ENCODE peak calls at places on chromosomes 3 and 15, in ten cellular contexts. Z is IMR-90, Q is testis, O is A549, G is body of pancreas, P is HepG2, J is ovary, E is lower leg skin, B is HCT116, U is stomach. I is an unnamed sample.
A peak's percentile ranks its signal among the peaks of the same experiment; 100 is the strongest.

GRCh38 chr3:18223591-18224338 is 201.4 kb downstream of the SATB1 start:
- DNase-seq in Z (no peak), Q (no peak), O (no peak), G (no peak), P (no peak), J (no peak), E (no peak), B (no peak), U (no peak), I (no peak)

GRCh38 chr15:42021593-42021992 is 751 bp upstream of the PLA2G4E start:
- DNase-seq in Z (no peak), Q (no peak), O (no peak), G (no peak), P (no peak), J (no peak), E (peak; percentile 36), B (no peak), U (no peak), I (no peak)

GRCh38 chr15:98226149-98226548 is 265.6 kb downstream of the ARRDC4 start:
- DNase-seq in Z (no peak), Q (no peak), O (no peak), G (no peak), P (no peak), J (no peak), E (no peak), B (no peak), U (no peak), I (no peak)

GRCh38 chr15:82105458-82106205 is 59.8 kb upstream of the MEX3B start:
- DNase-seq in Z (peak; percentile 78), Q (peak; percentile 19), O (no peak), G (peak; percentile 82), P (peak; percentile 5), J (no peak), E (no peak), B (no peak), U (no peak), I (no peak)

GRCh38 chr3:124927454-124928079 is 7.0 kb downstream of the MUC13 start:
- DNase-seq in Z (no peak), Q (no peak), O (no peak), G (no peak), P (no peak), J (no peak), E (no peak), B (no peak), U (no peak), I (no peak)

GRCh38 chr3:184230081-184230602 is 757 bp downstream of the VWA5B2 start:
- DNase-seq in Z (no peak), Q (no peak), O (no peak), G (peak; percentile 63), P (peak; percentile 20), J (no peak), E (no peak), B (no peak), U (peak; percentile 30), I (peak; percentile 58)

GRCh38 chr3:70963412-70963811 is 620.1 kb downstream of the FOXP1 start:
- DNase-seq in Z (no peak), Q (no peak), O (no peak), G (no peak), P (no peak), J (no peak), E (no peak), B (no peak), U (no peak), I (no peak)

GRCh38 chr3:194976049-194976451 is 290.4 kb downstream of the FAM43A start:
- DNase-seq in Z (no peak), Q (no peak), O (no peak), G (peak; percentile 12), P (no peak), J (no peak), E (no peak), B (no peak), U (no peak), I (no peak)

GRCh38 chr15:84400017-84400740 is 164.6 kb downstream of the GOLGA6L4 start:
- DNase-seq in Z (no peak), Q (peak; percentile 6), O (no peak), G (no peak), P (no peak), J (no peak), E (no peak), B (no peak), U (no peak), I (no peak)

GRCh38 chr3:119311191-119311925 is 17.2 kb downstream of the ARHGAP31 start:
- DNase-seq in Z (peak; percentile 89), Q (no peak), O (peak; percentile 28), G (no peak), P (no peak), J (no peak), E (no peak), B (no peak), U (no peak), I (no peak)

DNA sequence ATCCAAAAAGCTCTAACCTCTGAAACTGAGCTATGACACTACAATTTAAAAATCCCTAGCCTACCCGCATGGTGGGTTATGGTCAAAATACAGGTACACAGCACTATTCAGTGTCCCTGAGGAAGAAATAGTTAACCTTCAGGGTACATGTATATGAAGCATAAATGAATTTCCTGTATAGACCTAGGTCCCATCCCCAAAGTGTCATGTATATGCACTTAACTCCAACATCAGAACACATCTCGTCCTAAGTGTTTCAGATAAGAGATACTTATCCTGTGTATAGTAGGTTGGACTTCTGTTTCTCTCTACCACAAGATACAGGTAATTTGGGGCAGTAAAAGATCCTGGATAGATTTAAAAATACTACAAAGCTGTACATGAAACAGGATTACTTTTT is 6.4 kb downstream of the RPL14 start:
- DNase-seq in Z (no peak), Q (no peak), O (no peak), G (no peak), P (no peak), J (no peak), E (no peak), B (no peak), U (no peak), I (no peak)
- TF ChIP-seq POLR2A in Z (peak; percentile 9), Q (no peak), O (no peak), G (no peak), P (peak; percentile 40), J (no peak), E (no peak), B (no peak), U (no peak), I (no peak)

GRCh38 chr15:70832176-70832575 is 21.8 kb downstream of the LARP6 start:
- DNase-seq in Z (no peak), Q (peak; percentile 4), O (no peak), G (no peak), P (no peak), J (no peak), E (no peak), B (no peak), U (no peak), I (no peak)
- TF ChIP-seq POLR2A in Z (no peak), Q (no peak), O (no peak), G (no peak), P (no peak), J (no peak), E (no peak), B (no peak), U (no peak), I (no peak)

GRCh38 chr3:46538803-46539442 is 27.2 kb downstream of the LRRC2 start:
- DNase-seq in Z (peak; percentile 83), Q (peak; percentile 26), O (no peak), G (peak; percentile 42), P (no peak), J (no peak), E (peak; percentile 57), B (no peak), U (peak; percentile 63), I (no peak)
- TF ChIP-seq POLR2A in Z (no peak), Q (no peak), O (no peak), G (no peak), P (no peak), J (no peak), E (no peak), B (no peak), U (no peak), I (no peak)

GRCh38 chr3:157056035-157056434 is 103.9 kb downstream of the CCNL1 start:
- DNase-seq in Z (no peak), Q (no peak), O (no peak), G (no peak), P (no peak), J (no peak), E (no peak), B (no peak), U (no peak), I (no peak)
- TF ChIP-seq POLR2A in Z (no peak), Q (no peak), O (no peak), G (no peak), P (no peak), J (no peak), E (no peak), B (no peak), U (no peak), I (no peak)

I was measured in erythroblast.